ENCODE peak calls at places on chromosomes 4 and X, in six cellular contexts. V is lower lobe of right lung, T is fibroblast of pulmonary artery, N is mucosa of descending colon, I is GM06990, K is AG04450. Q is an unnamed sample.

GRCh38 chr4:186500721-186501304 is 54.6 kb downstream of the MTNR1A start:
- DNase-seq in V (no peak), T (no peak), N (no peak), I (no peak), K (no peak), Q (no peak)

GRCh38 chrX:40058719-40059118 is 39.0 kb downstream of the BCOR start:
- DNase-seq in V (peak), T (no peak), N (peak), I (no peak), K (no peak), Q (no peak)

GRCh38 chr4:98758182-98758581 is 99.8 kb upstream of the TSPAN5 start:
- DNase-seq in V (no peak), T (no peak), N (no peak), I (no peak), K (no peak), Q (no peak)

GRCh38 chrX:150205011-150205410 is 158.1 kb upstream of the MAMLD1 start:
- DNase-seq in V (no peak), T (peak), N (no peak), I (no peak), K (no peak), Q (no peak)

GRCh38 chr4:34664051-34664450 is 1580.3 kb downstream of the ARAP2 start:
- DNase-seq in V (no peak), T (no peak), N (no peak), I (no peak), K (no peak), Q (no peak)

GRCh38 chr4:84971319-84971932 is 4.9 kb upstream of the WDFY3 start:
- DNase-seq in V (no peak), T (peak), N (no peak), I (no peak), K (no peak), Q (no peak)

GRCh38 chr4:141238196-141238595 is 17.5 kb downstream of the ZNF330 start:
- DNase-seq in V (no peak), T (no peak), N (no peak), I (no peak), K (no peak), Q (no peak)

GRCh38 chr4:147909225-147909624 is 177.3 kb downstream of the ARHGAP10 start:
- DNase-seq in V (no peak), T (no peak), N (no peak), I (no peak), K (no peak), Q (no peak)

GRCh38 chrX:34656842-34657780 is at the start of gene TMEM47:
- DNase-seq in V (peak), T (peak), N (peak), I (no peak), K (peak), Q (peak)

GRCh38 chrX:53795583-53795982 is 109.1 kb upstream of the HUWE1 start:
- DNase-seq in V (no peak), T (peak), N (no peak), I (no peak), K (no peak), Q (no peak)

GRCh38 chrX:110684653-110685052 is 111.0 kb downstream of the CHRDL1 start:
- DNase-seq in V (no peak), T (no peak), N (no peak), I (no peak), K (no peak), Q (no peak)

GRCh38 chr4:164087733-164088132 is 593.2 kb downstream of the TMA16 start:
- DNase-seq in V (no peak), T (no peak), N (no peak), I (no peak), K (no peak), Q (no peak)

GRCh38 chr4:60463846-60464502 is 736.2 kb upstream of the ADGRL3 start:
- DNase-seq in V (no peak), T (no peak), N (no peak), I (no peak), K (peak), Q (peak)

GRCh38 chrX:134525086-134525792 is 65.3 kb downstream of the HPRT1 start:
- DNase-seq in V (no peak), T (no peak), N (no peak), I (no peak), K (no peak), Q (no peak)

GRCh38 chrX:100682939-100683338 is 38.9 kb downstream of the SRPX2 start:
- DNase-seq in V (no peak), T (no peak), N (no peak), I (no peak), K (no peak), Q (no peak)

GRCh38 chr4:3215733-3216132 is 33.2 kb upstream of the MSANTD1 start:
- DNase-seq in V (no peak), T (no peak), N (no peak), I (no peak), K (no peak), Q (no peak)

GRCh38 chrX:1378306-1378758 is 13.6 kb downstream of the SLC25A6 start:
- DNase-seq in V (peak), T (no peak), N (peak), I (no peak), K (no peak), Q (no peak)

GRCh38 chr4:84158670-84159069 is 340.4 kb downstream of the NKX6-1 start:
- DNase-seq in V (no peak), T (no peak), N (no peak), I (no peak), K (no peak), Q (no peak)

GRCh38 chrX:153448556-153449280 is 2.9 kb upstream of the TREX2 start:
- DNase-seq in V (no peak), T (no peak), N (no peak), I (no peak), K (no peak), Q (no peak)

GRCh38 chr4:139988863-139989765 is 164.9 kb downstream of the MAML3 start:
- DNase-seq in V (no peak), T (peak), N (no peak), I (no peak), K (peak), Q (no peak)

GRCh38 chr4:185369729-185370128 is 26.0 kb downstream of the LRP2BP start:
- DNase-seq in V (no peak), T (peak), N (no peak), I (no peak), K (no peak), Q (no peak)

GRCh38 chr4:101871962-101872676 is 81.6 kb downstream of the BANK1 start:
- DNase-seq in V (no peak), T (no peak), N (no peak), I (no peak), K (no peak), Q (no peak)

GRCh38 chrX:1466971-1467561 is 14.4 kb upstream of the ASMTL start:
- DNase-seq in V (no peak), T (no peak), N (no peak), I (peak), K (no peak), Q (no peak)

GRCh38 chr4:3227878-3228675 is 20.9 kb upstream of the MSANTD1 start:
- DNase-seq in V (peak), T (no peak), N (no peak), I (no peak), K (no peak), Q (no peak)

GRCh38 chr4:152169666-152170065 is 366.2 kb downstream of the FBXW7 start:
- DNase-seq in V (no peak), T (no peak), N (no peak), I (no peak), K (no peak), Q (no peak)

GRCh38 chrX:2935364-2935748 is 6.2 kb upstream of the ARSD start:
- DNase-seq in V (no peak), T (peak), N (no peak), I (no peak), K (no peak), Q (no peak)

GRCh38 chr4:26873391-26874026 is 12.9 kb downstream of the STIM2 start:
- DNase-seq in V (no peak), T (no peak), N (no peak), I (no peak), K (no peak), Q (peak)

GRCh38 chrX:50158616-50159015 is 42.2 kb downstream of the AKAP4 start:
- DNase-seq in V (no peak), T (no peak), N (no peak), I (no peak), K (no peak), Q (no peak)

GRCh38 chrX:372856-373640 is 13.7 kb downstream of the PPP2R3B start:
- DNase-seq in V (no peak), T (peak), N (no peak), I (no peak), K (peak), Q (no peak)

GRCh38 chrX:133999013-133999705 is 13.8 kb upstream of the GPC3 start:
- DNase-seq in V (no peak), T (peak), N (no peak), I (no peak), K (no peak), Q (no peak)

GRCh38 chrX:135707880-135708279 is 5.6 kb upstream of the CT45A1 start:
- DNase-seq in V (no peak), T (no peak), N (no peak), I (no peak), K (no peak), Q (peak)

GRCh38 chrX:143171703-143172102 is 146.0 kb downstream of the SPANXN4 start:
- DNase-seq in V (no peak), T (no peak), N (no peak), I (no peak), K (no peak), Q (no peak)

GRCh38 chr4:5045099-5045498 is 6.2 kb upstream of the STK32B start:
- DNase-seq in V (no peak), T (no peak), N (no peak), I (no peak), K (no peak), Q (no peak)

GRCh38 chrX:72050011-72050410 is 81.7 kb downstream of the RTL5 start:
- DNase-seq in V (no peak), T (no peak), N (no peak), I (no peak), K (no peak), Q (no peak)

GRCh38 chr4:82496349-82496748 is 65.4 kb downstream of the TMEM150C start:
- DNase-seq in V (no peak), T (no peak), N (no peak), I (no peak), K (no peak), Q (no peak)

GRCh38 chrX:41457618-41458192 is 10.6 kb downstream of the NYX start:
- DNase-seq in V (no peak), T (no peak), N (no peak), I (no peak), K (no peak), Q (no peak)
- TF ChIP-seq CTCF in V (no peak), T (peak), N (no peak), I (peak), K (no peak), Q (no peak)

GRCh38 chrX:19689170-19689814 is 174.0 kb upstream of the MAP3K15 start:
- DNase-seq in V (no peak), T (no peak), N (no peak), I (no peak), K (no peak), Q (no peak)
- TF ChIP-seq CTCF in V (no peak), T (no peak), N (no peak), I (no peak), K (no peak), Q (no peak)

GRCh38 chr4:183558873-183559272 is 54.0 kb downstream of the ING2 start:
- DNase-seq in V (no peak), T (no peak), N (no peak), I (no peak), K (no peak), Q (no peak)
- TF ChIP-seq CTCF in V (no peak), T (no peak), N (no peak), I (no peak), K (no peak), Q (no peak)

GRCh38 chr4:145097821-145098674 is at the start of the genes ABCE1 and ANAPC10:
- DNase-seq in V (peak), T (peak), N (peak), I (peak), K (peak), Q (peak)
- TF ChIP-seq CTCF in V (peak), T (peak), N (no peak), I (no peak), K (peak), Q (no peak)

GRCh38 chr4:44186096-44186849 is 262.3 kb downstream of the KCTD8 start:
- DNase-seq in V (peak), T (no peak), N (no peak), I (no peak), K (no peak), Q (no peak)
- TF ChIP-seq CTCF in V (no peak), T (no peak), N (no peak), I (no peak), K (no peak), Q (no peak)

Q was measured in endothelial cell.